ENCODE peak calls at places on chromosome 3, in nine cellular contexts. V is PC-9, Z is colonic mucosa, Y is IMR-90, W is ovary, Q is A549, L is upper lobe of right lung, X is Panc1, P is Peyer's patch. A is an unnamed sample. For H3K4me1, the result is how much of the 10 kb centered on the place peaks cover.

GRCh38 chr3:157220211-157220610 is 60.3 kb upstream of the CCNL1 start:
- DNase-seq in X (no peak), Y (no peak), P (no peak), Q (no peak), V (no peak), Z (no peak), W (no peak), L (no peak), A (no peak)

GRCh38 chr3:194112120-194113106 is 23.5 kb upstream of the HES1 start:
- DNase-seq in Y (no peak), P (peak), Z (peak), L (no peak), X (no peak), Q (peak), W (no peak), V (peak), A (no peak)

GRCh38 chr3:172113710-172114109 is 74.3 kb downstream of the FNDC3B start:
- DNase-seq in Z (no peak), V (no peak), Y (no peak), X (no peak), P (no peak), Q (no peak), L (no peak), W (no peak), A (no peak)

GRCh38 chr3:144085964-144086363 is 114.3 kb downstream of the DIPK2A start:
- DNase-seq in L (no peak), Z (no peak), W (no peak), P (no peak), Q (no peak), X (no peak), Y (peak), V (no peak), A (no peak)

GRCh38 chr3:197957775-197958103 is 2.3 kb upstream of the LMLN start:
- DNase-seq in Y (no peak), V (peak), L (no peak), Q (no peak), W (no peak), P (no peak), Z (no peak), X (no peak), A (no peak)

GRCh38 chr3:107375682-107376081 is 1.6 kb upstream of the CCDC54 start:
- DNase-seq in P (no peak), Z (no peak), Q (no peak), X (no peak), V (peak), Y (no peak), L (no peak), W (no peak), A (no peak)

GRCh38 chr3:7917443-7918151 is 584.0 kb upstream of the LMCD1 start:
- DNase-seq in L (no peak), Y (no peak), W (no peak), V (no peak), Q (no peak), P (no peak), X (no peak), Z (no peak), A (no peak)

GRCh38 chr3:149648525-149648924 is 9.3 kb downstream of the WWTR1 start:
- DNase-seq in Y (no peak), V (no peak), Z (no peak), X (no peak), P (no peak), Q (no peak), W (no peak), L (no peak), A (no peak)

GRCh38 chr3:169501777-169502320 is 161.7 kb downstream of the MECOM start:
- DNase-seq in W (no peak), Q (no peak), X (no peak), Z (no peak), V (no peak), L (no peak), P (no peak), Y (no peak), A (no peak)

GRCh38 chr3:100245932-100246331 is 14.9 kb upstream of the TBC1D23 start:
- DNase-seq in Y (peak), Z (no peak), X (no peak), L (no peak), W (no peak), Q (no peak), P (no peak), V (no peak), A (no peak)

GRCh38 chr3:76470285-76470684 is 569.6 kb upstream of the ROBO2 start:
- DNase-seq in X (no peak), Y (peak), P (no peak), Z (no peak), V (no peak), Q (no peak), W (no peak), L (no peak), A (no peak)

GRCh38 chr3:60887574-60887973 is 363.7 kb downstream of the FHIT start:
- DNase-seq in L (no peak), Z (no peak), V (no peak), X (no peak), Q (no peak), W (no peak), Y (no peak), P (no peak), A (no peak)

GRCh38 chr3:130354430-130354829 is 9.0 kb downstream of the COL6A5 start:
- DNase-seq in Q (no peak), P (no peak), X (no peak), Y (no peak), Z (no peak), W (no peak), L (no peak), V (no peak), A (no peak)

GRCh38 chr3:122082357-122082756 is 27.2 kb downstream of the CD86 start:
- DNase-seq in Q (no peak), Z (no peak), P (no peak), W (no peak), X (no peak), V (no peak), Y (no peak), L (no peak), A (no peak)

GRCh38 chr3:119257654-119258410 is 17.2 kb upstream of the B4GALT4 start:
- DNase-seq in Z (peak), P (no peak), L (no peak), X (no peak), Y (peak), V (peak), Q (no peak), W (no peak), A (no peak)
- H3K27ac ChIP-seq in Z (peak), P (no peak), L (no peak), X (no peak), Y (no peak), V (peak), Q (no peak), W (no peak), A (no peak)

GRCh38 chr3:69250014-69250413 is 127.6 kb upstream of the LMOD3 start:
- DNase-seq in V (no peak), Z (peak), Q (no peak), X (no peak), L (no peak), W (no peak), Y (no peak), P (peak), A (peak)
- H3K4me3 ChIP-seq in V (no peak), Z (peak), Q (no peak), X (peak), L (peak), W (peak), Y (no peak), P (peak), A (peak)

GRCh38 chr3:126485131-126485530 is 9.4 kb upstream of the ZXDC start:
- DNase-seq in P (no peak), Q (no peak), Y (no peak), Z (no peak), X (no peak), W (no peak), V (no peak), L (no peak), A (no peak)
- H3K4me1 ChIP-seq in P (under half), Q (under half), Y (under half), Z (under half), X (under half), W (under half), V (under half), L (under half), A (under half)

GRCh38 chr3:57257678-57258077 is 30.1 kb downstream of the APPL1 start:
- DNase-seq in Q (no peak), Y (no peak), L (no peak), W (no peak), V (no peak), P (no peak), Z (no peak), X (no peak), A (no peak)

GRCh38 chr3:57252404-57252803 is 24.9 kb downstream of the APPL1 start:
- DNase-seq in Y (no peak), W (no peak), L (no peak), P (no peak), Z (no peak), Q (no peak), V (no peak), X (no peak), A (no peak)

GRCh38 chr3:57261929-57262328 is 30.6 kb downstream of the ASB14 start:
- DNase-seq in W (no peak), V (no peak), P (no peak), X (no peak), L (no peak), Q (no peak), Z (no peak), Y (no peak), A (no peak)

GRCh38 chr3:57261119-57261518 is 31.4 kb downstream of the ASB14 start:
- DNase-seq in X (no peak), W (no peak), Q (no peak), Z (no peak), V (no peak), L (no peak), Y (no peak), P (no peak), A (no peak)

DNA sequence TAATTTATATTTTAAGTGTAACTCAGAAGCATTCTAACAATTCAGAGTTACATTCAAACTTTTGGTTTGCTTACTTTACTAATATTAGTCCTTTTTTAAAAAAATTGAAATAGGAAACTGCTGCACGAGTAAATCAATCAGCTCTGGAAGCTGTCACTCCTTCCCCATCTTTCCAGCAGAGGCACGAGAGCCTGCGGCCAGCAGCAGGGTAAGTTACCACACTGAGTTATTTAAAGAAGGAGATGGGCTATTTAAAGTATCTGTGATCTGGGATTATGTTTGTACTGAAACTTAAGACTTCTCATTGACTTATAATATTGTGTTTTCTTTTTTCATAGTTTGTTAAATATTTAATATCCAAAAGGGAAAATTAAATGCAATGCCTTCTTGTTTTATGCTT is 29.3 kb downstream of the APPL1 start:
- DNase-seq in Q (no peak), X (no peak), Y (no peak), L (no peak), P (no peak), Z (no peak), W (no peak), V (no peak), A (no peak)
- H3K27ac ChIP-seq in Q (no peak), X (no peak), Y (no peak), L (no peak), P (no peak), Z (no peak), W (no peak), V (no peak), A (no peak)

DNA sequence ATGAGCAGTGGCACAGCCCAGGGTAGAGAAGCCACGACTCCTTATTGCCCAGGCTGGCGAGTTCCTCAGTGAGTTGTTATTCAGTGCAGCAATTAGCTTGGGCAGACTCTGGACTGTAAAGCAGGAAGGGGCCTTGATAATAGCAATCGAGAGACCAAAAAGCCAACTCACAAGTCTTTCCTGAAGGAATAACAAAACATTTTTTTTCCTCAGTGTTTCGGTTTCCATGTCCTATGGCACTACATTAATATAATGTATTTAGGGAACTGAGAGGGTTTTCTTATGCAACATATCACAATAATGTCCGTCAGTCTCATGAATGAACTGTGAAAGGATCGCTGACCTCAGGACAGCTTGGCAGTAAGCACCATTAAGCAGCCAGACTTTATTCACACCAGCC is 248.9 kb upstream of the TBL1XR1 start:
- DNase-seq in Z (peak), L (no peak), Y (no peak), P (peak), Q (no peak), W (no peak), V (no peak), X (no peak), A (no peak)
- H3K4me3 ChIP-seq in Z (no peak), L (no peak), Y (no peak), P (peak), Q (no peak), W (no peak), V (no peak), X (no peak), A (no peak)

DNA sequence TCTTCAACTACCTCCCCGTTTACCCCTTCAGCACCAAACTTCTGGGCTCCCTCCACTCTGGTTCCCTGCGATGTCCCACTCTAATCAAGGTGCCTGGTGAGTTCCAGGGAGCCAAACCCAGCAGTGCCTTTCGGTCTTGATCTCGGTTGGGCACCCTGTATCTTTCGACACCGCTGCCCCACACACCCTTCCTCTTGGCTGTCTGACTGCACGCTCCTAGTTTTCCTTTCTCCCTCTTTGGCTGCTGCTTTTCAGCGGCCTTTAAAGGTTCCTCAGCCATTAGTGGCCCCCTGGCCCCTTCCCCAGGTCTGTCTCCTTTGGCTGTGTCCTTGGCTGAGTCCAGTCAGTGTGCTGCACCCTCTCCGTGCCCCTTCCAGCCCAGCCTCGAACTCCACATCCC is 784 bp downstream of the TTLL3 start:
- DNase-seq in L (no peak), Z (no peak), X (no peak), V (no peak), P (no peak), Y (no peak), Q (no peak), W (no peak), A (no peak)
- H3K4me1 ChIP-seq in L (under half), Z (under half), X (under half), V (under half), P (under half), Y (under half), Q (under half), W (under half), A (under half)

DNA sequence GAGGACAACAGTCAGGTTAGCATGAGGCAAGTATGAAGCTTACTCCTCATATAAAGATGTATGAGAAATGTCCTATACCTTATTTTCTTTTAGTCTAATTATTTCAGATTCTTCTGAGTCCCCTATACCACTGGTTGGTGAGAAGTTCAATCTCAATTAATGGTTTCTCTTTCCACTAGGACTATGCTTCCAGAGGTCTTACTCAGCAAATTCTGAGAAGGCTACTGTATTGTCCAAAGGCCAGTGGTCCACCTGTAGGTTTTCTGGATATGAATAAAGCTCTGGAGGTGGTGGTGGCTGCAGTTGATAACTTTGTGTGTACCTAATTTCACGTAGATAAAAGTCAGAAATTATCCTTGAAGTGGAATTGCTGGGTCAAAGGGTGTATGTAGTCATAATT is 149.4 kb downstream of the EPHB1 start:
- DNase-seq in P (no peak), X (no peak), Z (no peak), W (no peak), V (no peak), Q (no peak), Y (no peak), L (no peak), A (no peak)
- H3K27ac ChIP-seq in P (no peak), X (no peak), Z (no peak), W (no peak), V (no peak), Q (no peak), Y (no peak), L (no peak), A (no peak)

DNA sequence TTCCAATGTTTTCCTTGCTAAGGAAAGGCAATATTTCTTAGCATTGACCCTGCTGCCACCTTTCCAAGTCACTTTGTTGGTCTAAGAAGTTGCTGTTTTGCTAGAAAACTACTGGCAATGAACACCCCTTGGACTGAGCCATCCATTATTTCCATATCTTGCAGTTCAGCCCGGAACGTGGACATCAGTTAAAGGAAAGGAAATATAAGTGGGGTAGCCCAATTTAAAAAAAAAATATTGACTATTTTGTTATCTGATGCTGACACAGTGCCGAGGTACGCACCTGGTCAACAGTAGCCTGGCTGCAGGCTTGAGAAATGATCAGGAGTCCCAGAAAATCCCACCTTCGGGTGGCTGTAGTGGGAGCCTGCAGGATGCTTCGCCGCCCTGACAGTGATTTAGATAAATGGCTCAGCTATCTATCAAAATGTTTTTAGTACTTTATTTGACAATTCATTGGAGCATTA is 1.4 kb downstream of the RARB start:
- DNase-seq in W (no peak), V (no peak), X (no peak), Q (no peak), P (no peak), Y (no peak), L (no peak), Z (no peak), A (no peak)
- H3K4me3 ChIP-seq in W (peak), V (peak), X (no peak), Q (peak), P (peak), Y (no peak), L (peak), Z (no peak), A (no peak)

DNA sequence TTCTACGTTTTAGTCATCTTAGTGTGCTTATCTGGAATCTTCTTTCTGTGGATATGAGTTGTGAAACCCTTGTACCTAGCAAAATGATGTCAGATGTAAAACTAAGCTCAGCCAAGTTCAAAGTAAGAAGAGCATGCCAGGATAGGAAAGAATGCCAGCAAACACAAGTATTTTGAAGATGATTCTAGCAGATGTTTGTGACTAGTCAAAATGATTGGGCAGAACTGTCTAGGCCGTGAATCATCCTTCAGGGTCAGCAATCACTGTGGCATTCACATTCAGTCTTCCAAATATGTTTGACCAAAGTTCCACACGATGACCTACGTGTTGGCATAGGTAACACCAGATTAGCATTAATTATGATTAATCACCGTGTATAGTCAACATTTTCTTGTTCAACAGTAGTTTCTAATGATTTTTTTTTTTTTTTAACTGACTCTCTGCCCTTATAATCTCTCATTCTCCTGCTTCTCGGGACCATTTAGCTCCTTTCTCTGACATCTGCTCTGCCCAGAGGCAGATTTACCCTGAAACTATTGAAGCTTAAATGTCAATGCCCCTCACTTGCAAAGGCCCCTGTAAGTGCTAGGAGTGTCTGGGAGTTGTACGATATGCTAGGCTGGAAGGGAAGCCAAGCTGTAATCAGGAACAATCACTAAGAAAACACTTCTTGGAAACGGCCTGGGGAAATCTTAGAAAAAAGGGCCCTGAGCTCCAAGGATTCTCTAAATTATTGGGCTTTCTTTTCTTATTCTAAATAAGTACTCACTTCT is 5.7 kb upstream of the PLOD2 start:
- DNase-seq in P (no peak), Y (peak), Q (no peak), W (no peak), X (no peak), V (no peak), L (no peak), Z (no peak), A (no peak)
- H3K4me1 ChIP-seq in P (under half), Y (under half), Q (half or more), W (under half), X (half or more), V (under half), L (under half), Z (under half), A (under half)

GRCh38 chr3:140363801-140364200 is 314.1 kb upstream of the TRIM42 start:
- DNase-seq in Z (no peak), Q (no peak), L (no peak), P (no peak), V (no peak), X (no peak), W (peak), Y (no peak), A (no peak)

GRCh38 chr3:140355481-140355880 is 322.4 kb upstream of the TRIM42 start:
- DNase-seq in Y (no peak), V (no peak), L (no peak), P (no peak), X (no peak), Z (no peak), W (no peak), Q (no peak), A (no peak)

GRCh38 chr3:140358696-140359095 is 319.2 kb upstream of the TRIM42 start:
- DNase-seq in Y (no peak), V (no peak), W (no peak), P (no peak), L (no peak), X (no peak), Q (no peak), Z (no peak), A (no peak)

GRCh38 chr3:140359198-140359995 is 318.5 kb upstream of the TRIM42 start:
- DNase-seq in P (no peak), Y (no peak), Q (no peak), W (no peak), X (no peak), V (no peak), L (no peak), Z (no peak), A (no peak)

DNA sequence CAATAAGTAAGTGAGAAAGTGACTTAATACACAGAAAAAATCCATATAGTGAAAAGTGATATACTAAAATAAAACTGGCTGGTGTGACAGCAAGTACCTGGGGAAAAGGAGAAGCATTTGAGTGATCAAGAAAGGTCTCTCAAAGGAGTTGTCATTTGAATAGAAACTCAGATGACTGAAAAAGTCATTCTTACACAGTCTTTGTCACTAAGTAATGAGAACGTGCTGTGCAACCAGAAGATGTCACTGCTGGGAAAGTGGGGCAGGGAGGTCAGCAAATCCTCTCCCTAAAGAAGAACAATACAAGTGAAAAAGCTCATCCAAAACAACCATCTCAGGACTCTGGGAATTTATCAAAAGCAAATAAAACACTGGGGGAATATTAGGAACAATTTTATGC is 317.5 kb upstream of the TRIM42 start:
- DNase-seq in W (no peak), P (no peak), V (no peak), L (no peak), Z (no peak), X (no peak), Q (no peak), Y (no peak), A (no peak)
- H3K27ac ChIP-seq in W (no peak), P (no peak), V (no peak), L (no peak), Z (no peak), X (no peak), Q (no peak), Y (no peak), A (no peak)

A was measured in effector memory CD4-positive, alpha-beta T cell.